ENCODE peak calls at places on chromosomes 7 and 10, in eight cellular contexts. Y, Z, G, F, H, X, L and E are unnamed samples.

GRCh38 chr10:66176772-66177171 is 749.1 kb upstream of the LRRTM3 start:
- DNase-seq in Y (no peak), Z (no peak), G (no peak), F (no peak), H (no peak), X (no peak), L (no peak), E (peak)

GRCh38 chr7:117019786-117020604 is 66.7 kb downstream of the ST7 start:
- DNase-seq in Y (peak), Z (no peak), G (peak), F (no peak), H (peak), X (peak), L (peak), E (peak)

GRCh38 chr7:20408467-20408826 is 77.7 kb downstream of the ITGB8 start:
- DNase-seq in Y (peak), Z (no peak), G (no peak), F (no peak), H (no peak), X (no peak), L (no peak), E (peak)

GRCh38 chr7:29282819-29283414 is 88.3 kb downstream of the CHN2 start:
- DNase-seq in Y (peak), Z (no peak), G (no peak), F (no peak), H (no peak), X (no peak), L (no peak), E (no peak)

GRCh38 chr7:129773328-129773731 is 161.8 kb downstream of the NRF1 start:
- DNase-seq in Y (no peak), Z (no peak), G (no peak), F (no peak), H (no peak), X (no peak), L (no peak), E (no peak)

GRCh38 chr10:95445837-95446347 is 115.3 kb downstream of the SORBS1 start:
- DNase-seq in Y (peak), Z (no peak), G (peak), F (peak), H (peak), X (no peak), L (peak), E (peak)

GRCh38 chr10:88908194-88908593 is 28.1 kb downstream of the STAMBPL1 start:
- DNase-seq in Y (no peak), Z (no peak), G (no peak), F (no peak), H (no peak), X (no peak), L (no peak), E (no peak)

GRCh38 chr10:124592736-124593430 is 131.3 kb downstream of the LHPP start:
- DNase-seq in Y (no peak), Z (no peak), G (no peak), F (no peak), H (no peak), X (no peak), L (no peak), E (no peak)

GRCh38 chr10:35546824-35547225 is 58.3 kb upstream of the GJD4 start:
- DNase-seq in Y (no peak), Z (no peak), G (peak), F (peak), H (no peak), X (peak), L (no peak), E (peak)

GRCh38 chr10:117680611-117681010 is 138.1 kb downstream of the EMX2 start:
- DNase-seq in Y (no peak), Z (no peak), G (no peak), F (no peak), H (no peak), X (peak), L (no peak), E (no peak)

GRCh38 chr10:20990604-20991003 is 93.5 kb upstream of the NEBL start:
- DNase-seq in Y (no peak), Z (no peak), G (no peak), F (no peak), H (no peak), X (no peak), L (no peak), E (peak)

GRCh38 chr7:106217089-106217542 is 67.7 kb downstream of the NAMPT start:
- DNase-seq in Y (peak), Z (no peak), G (peak), F (no peak), H (peak), X (no peak), L (peak), E (peak)

GRCh38 chr7:127066974-127067373 is 185.8 kb downstream of the GRM8 start:
- DNase-seq in Y (peak), Z (no peak), G (peak), F (peak), H (no peak), X (no peak), L (no peak), E (no peak)

GRCh38 chr7:157527235-157527634 is 190.4 kb downstream of the DNAJB6 start:
- DNase-seq in Y (no peak), Z (no peak), G (no peak), F (no peak), H (no peak), X (no peak), L (no peak), E (no peak)

GRCh38 chr7:70545214-70545613 is 586.7 kb upstream of the GALNT17 start:
- DNase-seq in Y (no peak), Z (peak), G (no peak), F (no peak), H (no peak), X (no peak), L (no peak), E (no peak)

GRCh38 chr7:45581271-45581780 is 7.2 kb downstream of the ADCY1 start:
- DNase-seq in Y (no peak), Z (no peak), G (no peak), F (no peak), H (no peak), X (no peak), L (no peak), E (no peak)

GRCh38 chr10:133089461-133089800 is 1.7 kb downstream of the ADGRA1 start:
- DNase-seq in Y (no peak), Z (no peak), G (no peak), F (no peak), H (no peak), X (no peak), L (no peak), E (no peak)

GRCh38 chr7:78220754-78221153 is 422.2 kb downstream of the PHTF2 start:
- DNase-seq in Y (no peak), Z (no peak), G (no peak), F (no peak), H (no peak), X (no peak), L (no peak), E (no peak)

GRCh38 chr10:86509145-86509544 is 12.4 kb downstream of the WAPL start:
- DNase-seq in Y (no peak), Z (no peak), G (no peak), F (no peak), H (no peak), X (no peak), L (no peak), E (no peak)

GRCh38 chr10:59331661-59332060 is 30.7 kb downstream of the FAM13C start:
- DNase-seq in Y (no peak), Z (no peak), G (no peak), F (no peak), H (no peak), X (no peak), L (no peak), E (no peak)

GRCh38 chr10:104689105-104689504 is 48.0 kb downstream of the SORCS3 start:
- DNase-seq in Y (no peak), Z (no peak), G (no peak), F (no peak), H (no peak), X (no peak), L (no peak), E (no peak)

GRCh38 chr7:105715528-105715927 is 134.2 kb upstream of the EFCAB10 start:
- DNase-seq in Y (no peak), Z (no peak), G (no peak), F (no peak), H (no peak), X (no peak), L (no peak), E (no peak)

GRCh38 chr7:159099711-159100231 is 44.9 kb downstream of the VIPR2 start:
- DNase-seq in Y (no peak), Z (no peak), G (no peak), F (no peak), H (peak), X (no peak), L (peak), E (no peak)

GRCh38 chr10:78442836-78443550 is 409.3 kb downstream of the RPS24 start:
- DNase-seq in Y (no peak), Z (no peak), G (no peak), F (no peak), H (peak), X (no peak), L (no peak), E (no peak)

GRCh38 chr7:20010877-20011276 is 206.3 kb downstream of the MACC1 start:
- DNase-seq in Y (no peak), Z (no peak), G (no peak), F (no peak), H (no peak), X (no peak), L (no peak), E (no peak)

GRCh38 chr7:138943061-138943460 is 38.1 kb downstream of the KIAA1549 start:
- DNase-seq in Y (no peak), Z (no peak), G (no peak), F (no peak), H (peak), X (no peak), L (no peak), E (no peak)

GRCh38 chr7:25951414-25952276 is 200.4 kb upstream of the NFE2L3 start:
- DNase-seq in Y (peak), Z (no peak), G (no peak), F (no peak), H (peak), X (no peak), L (no peak), E (peak)
- H3K4me3 ChIP-seq in Y (peak), Z (peak), G (peak), F (peak), H (peak), X (peak), L (peak), E (peak)

DNA sequence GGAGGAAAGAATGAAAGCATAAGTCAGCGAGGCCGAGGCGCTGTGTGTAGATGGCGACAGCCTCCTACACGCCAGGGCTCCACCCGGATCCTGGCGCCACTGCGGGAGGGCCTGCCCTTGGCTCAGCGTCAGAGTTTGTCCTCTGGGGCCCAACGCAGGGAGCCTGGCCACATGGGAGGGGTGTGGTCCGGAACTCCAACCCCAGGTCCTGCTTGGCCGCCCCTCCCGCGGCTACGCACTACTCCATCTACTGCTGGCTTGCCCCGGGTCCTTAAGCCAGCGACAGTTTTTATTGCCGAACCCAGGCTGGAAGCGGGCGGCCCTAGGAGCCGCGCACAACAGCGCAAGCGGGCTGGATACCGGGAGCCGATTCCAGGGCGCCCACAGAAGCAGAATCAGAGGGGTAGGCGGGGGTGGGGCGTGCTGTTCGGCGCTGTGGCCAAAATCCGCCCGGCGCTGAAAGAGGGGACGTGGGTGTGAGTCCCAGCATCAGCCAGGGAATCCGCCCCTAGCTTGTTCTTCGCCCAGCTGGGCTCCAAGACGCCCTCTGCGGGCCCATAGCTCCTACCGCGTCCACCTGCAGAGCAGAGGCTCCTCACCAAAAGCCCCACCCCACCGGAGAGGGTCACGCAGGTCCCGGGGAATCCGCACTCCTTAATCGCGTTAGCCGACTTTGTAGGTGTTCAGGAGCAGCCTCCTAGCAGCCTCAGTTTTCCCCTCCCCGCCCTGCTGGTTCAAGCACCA is 4.5 kb downstream of the KAZALD1 start:
- DNase-seq in Y (peak), Z (peak), G (peak), F (peak), H (peak), X (no peak), L (peak), E (peak)
- TF ChIP-seq CTCF in Y (peak), Z (peak), G (peak), F (peak), H (no peak), X (peak), L (peak), E (peak)

DNA sequence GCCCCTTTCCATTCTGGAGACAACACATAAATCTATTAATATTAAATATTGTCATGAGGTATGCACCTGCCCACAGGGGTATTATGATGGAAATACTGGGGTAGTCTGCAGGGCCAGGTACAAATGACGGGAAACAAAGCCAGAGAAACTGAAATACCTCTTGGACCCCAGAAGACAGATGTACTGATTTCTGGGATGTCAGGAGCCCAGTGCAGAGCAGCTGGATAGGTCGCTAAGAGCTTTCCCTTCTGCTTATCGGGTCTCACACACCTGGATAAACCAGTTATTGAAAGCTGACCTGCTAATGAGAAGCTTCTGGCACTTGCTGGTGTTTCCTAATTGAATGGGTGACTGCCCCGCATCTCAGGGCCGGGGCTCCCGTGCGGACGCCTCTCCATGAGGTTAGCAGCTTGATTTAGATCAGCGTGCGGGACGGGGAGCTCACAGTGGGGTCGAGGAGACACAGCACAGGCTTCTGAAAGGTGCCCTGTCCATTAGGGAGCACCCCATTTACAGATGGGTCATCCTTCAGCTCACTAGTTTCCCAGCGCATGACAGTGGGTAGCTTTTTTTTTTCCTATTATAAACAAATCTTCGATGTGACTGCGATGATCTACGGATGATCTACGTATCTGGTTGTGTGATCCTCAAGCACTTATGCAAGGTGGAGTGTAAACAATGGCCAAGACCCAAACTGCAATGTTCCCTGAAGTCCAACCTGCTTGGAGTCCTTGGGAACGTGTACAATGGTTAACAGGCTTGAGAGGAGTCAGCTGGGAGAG is 1.5 kb upstream of the INSIG1 start:
- DNase-seq in Y (peak), Z (no peak), G (no peak), F (no peak), H (no peak), X (no peak), L (peak), E (no peak)
- H3K4me3 ChIP-seq in Y (no peak), Z (peak), G (no peak), F (no peak), H (no peak), X (no peak), L (peak), E (peak)

DNA sequence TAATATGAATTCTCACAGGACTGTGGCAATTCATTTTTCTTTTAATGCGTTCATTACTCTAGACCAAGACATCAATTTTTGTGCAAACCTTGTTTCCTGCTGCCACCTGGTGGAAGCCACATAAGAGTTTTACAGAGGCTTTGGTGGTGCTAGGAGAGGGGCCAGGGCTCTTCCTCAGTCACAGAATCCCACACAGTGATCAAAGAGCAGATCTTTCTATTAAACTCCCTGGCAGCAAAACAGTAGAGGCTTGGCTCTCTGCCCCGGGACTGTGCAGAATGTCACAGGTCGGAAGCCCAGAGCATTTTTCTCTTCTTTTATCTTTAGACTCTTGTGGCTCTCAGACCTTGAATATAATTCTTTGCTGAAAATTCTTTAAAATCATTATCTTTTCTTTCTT is 506.4 kb upstream of the C7orf33 start:
- DNase-seq in Y (peak), Z (no peak), G (peak), F (peak), H (no peak), X (no peak), L (no peak), E (peak)
- TF ChIP-seq CTCF in Y (peak), Z (peak), G (peak), F (peak), H (no peak), X (peak), L (peak), E (peak)

DNA sequence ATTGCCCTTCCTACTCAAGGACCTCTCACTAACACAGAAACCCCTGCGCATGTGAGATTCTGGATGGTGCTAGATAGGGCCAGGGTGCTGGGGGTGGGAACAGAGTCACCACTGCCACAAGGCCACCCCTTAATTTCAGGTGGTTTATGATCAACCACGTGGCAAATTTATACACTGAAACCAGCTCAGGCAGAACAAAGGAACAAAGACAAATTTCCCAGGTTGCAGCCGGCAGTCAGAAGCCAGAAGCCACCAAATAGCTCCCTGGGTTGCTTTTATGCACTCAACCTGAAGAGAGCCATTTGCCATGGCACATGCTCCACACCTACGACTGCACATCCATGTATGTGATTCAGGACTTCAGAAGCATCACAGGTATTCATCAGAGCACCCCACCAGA is 2.5 kb downstream of the VOPP1 start:
- DNase-seq in Y (no peak), Z (peak), G (no peak), F (no peak), H (peak), X (no peak), L (no peak), E (no peak)
- H3K4me3 ChIP-seq in Y (no peak), Z (peak), G (no peak), F (no peak), H (no peak), X (no peak), L (no peak), E (no peak)

GRCh38 chr7:112789824-112790650 is at the start of gene TMEM168:
- DNase-seq in Y (peak), Z (peak), G (peak), F (peak), H (peak), X (peak), L (peak), E (peak)
- TF ChIP-seq CTCF in Y (peak), Z (peak), G (no peak), F (peak), H (no peak), X (no peak), L (no peak), E (no peak)

DNA sequence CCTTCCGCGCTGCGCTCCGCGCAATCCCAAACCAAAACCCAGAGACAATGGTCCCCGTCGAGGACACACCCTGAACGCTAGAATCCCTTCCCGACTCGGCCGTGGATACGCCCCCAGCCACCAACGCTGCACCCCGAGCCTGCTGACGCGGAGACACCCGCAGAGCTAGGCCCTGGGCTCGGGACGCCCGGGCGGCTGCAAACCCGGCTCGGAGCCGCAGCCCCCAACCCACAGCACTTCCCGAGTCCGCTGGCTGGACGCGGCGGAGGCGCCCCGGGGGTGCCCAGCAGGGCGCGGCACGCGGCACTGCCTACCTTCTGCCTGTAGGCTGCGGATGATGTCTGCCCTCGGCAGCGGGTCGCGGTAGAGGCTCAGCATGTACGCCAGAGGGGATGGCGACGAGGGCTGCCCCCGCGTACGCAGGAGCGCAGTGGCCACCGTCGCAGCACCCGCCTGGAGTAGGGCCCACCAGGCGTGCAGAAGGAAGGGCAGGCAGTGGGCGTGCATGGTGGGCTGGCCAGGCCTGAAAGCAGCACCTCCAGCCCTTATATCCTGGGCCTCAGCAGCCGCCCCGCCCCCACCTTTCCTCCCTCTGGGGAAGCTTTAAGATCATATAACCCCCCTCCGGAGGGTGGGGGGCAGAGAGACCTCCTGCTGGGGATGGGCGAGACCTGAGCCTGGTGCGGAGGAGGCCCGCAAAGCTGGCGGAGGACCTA is at the start of gene NODAL:
- DNase-seq in Y (no peak), Z (no peak), G (no peak), F (no peak), H (no peak), X (no peak), L (no peak), E (no peak)
- H3K4me3 ChIP-seq in Y (no peak), Z (no peak), G (peak), F (no peak), H (no peak), X (no peak), L (peak), E (no peak)